ENCODE peak calls at places on chromosomes 5 and 9, in eight cellular contexts. P is stimulated activated CD8-positive, alpha-beta memory T cell treated with anti-CD3 and anti-CD28 coated beads, Interleukin-12 subunit alpha, Interleukin-12 subunit beta, amount 100 ng/mL, for 4 hours; J is midbrain; T is anterior cingulate cortex; U is CD4-positive, CD25-positive, alpha-beta regulatory T cell; K is kidney glomerular epithelial cell; Q is RWPE1; F is nucleus accumbens. E is an unnamed sample.

GRCh38 chr9:86354048-86354881 is at the start of gene TUT7:
- DNase-seq in P (peak; percentile 93), J (peak; percentile 96), T (peak; percentile 95), U (peak; percentile 93), K (peak; percentile 95), Q (peak; percentile 97), F (peak; percentile 81), E (peak; percentile 90)

GRCh38 chr9:1053848-1054365 is 3.8 kb downstream of the DMRT2 start:
- DNase-seq in P (no peak), J (no peak), T (no peak), U (no peak), K (no peak), Q (no peak), F (no peak), E (no peak)

GRCh38 chr9:70411141-70411929 is 3.1 kb downstream of the KLF9 start:
- DNase-seq in P (peak; percentile 37), J (peak; percentile 69), T (peak; percentile 44), U (peak; percentile 43), K (peak; percentile 29), Q (peak; percentile 76), F (no peak), E (peak; percentile 9)

GRCh38 chr5:73496984-73497457 is 1.2 kb upstream of the BTF3 start:
- DNase-seq in P (no peak), J (peak; percentile 40), T (no peak), U (no peak), K (peak; percentile 66), Q (peak; percentile 90), F (no peak), E (peak; percentile 90)

GRCh38 chr5:41371741-41372140 is 138.7 kb downstream of the PLCXD3 start:
- DNase-seq in P (no peak), J (no peak), T (no peak), U (no peak), K (peak; percentile 66), Q (peak; percentile 12), F (no peak), E (no peak)

GRCh38 chr9:74006935-74007334 is 490.2 kb upstream of the RORB start:
- DNase-seq in P (no peak), J (no peak), T (no peak), U (no peak), K (no peak), Q (peak; percentile 7), F (no peak), E (no peak)

GRCh38 chr5:131825404-131826013 is 28.7 kb upstream of the FNIP1 start:
- DNase-seq in P (no peak), J (no peak), T (no peak), U (no peak), K (no peak), Q (no peak), F (no peak), E (peak; percentile 30)

GRCh38 chr5:38078161-38078560 is 180.2 kb upstream of the EGFLAM start:
- DNase-seq in P (no peak), J (no peak), T (no peak), U (no peak), K (no peak), Q (peak; percentile 44), F (no peak), E (peak; percentile 10)

GRCh38 chr5:177601126-177601525 is 1.2 kb downstream of the B4GALT7 start:
- DNase-seq in P (no peak), J (no peak), T (no peak), U (no peak), K (no peak), Q (no peak), F (no peak), E (no peak)

GRCh38 chr9:103242025-103242424 is 246.9 kb downstream of the CYLC2 start:
- DNase-seq in P (no peak), J (no peak), T (no peak), U (no peak), K (peak; percentile 64), Q (peak; percentile 65), F (no peak), E (no peak)

E was measured in HepG2.